ENCODE peak calls at places on chromosomes 1 and 21, in eight cellular contexts. Z, P, V, X, Y, M, J and C are unnamed samples.

GRCh38 chr1:206895837-206896242 is 1.4 kb upstream of the IL24 start:
- DNase-seq in P (peak), Z (no peak), J (peak), M (peak), V (no peak), X (no peak), Y (peak), C (peak)

GRCh38 chr1:40508375-40509341 is at the start of gene EXO5:
- DNase-seq in J (peak), V (peak), Y (peak), Z (peak), P (peak), M (peak), X (peak), C (peak)

GRCh38 chr1:163571950-163572349 is 250.2 kb downstream of the NUF2 start:
- DNase-seq in V (no peak), Z (no peak), Y (no peak), P (no peak), M (no peak), X (no peak), J (no peak), C (no peak)

GRCh38 chr21:28671549-28672195 is 321.0 kb downstream of the LTN1 start:
- DNase-seq in P (no peak), J (peak), V (no peak), M (peak), X (no peak), Z (no peak), Y (no peak), C (peak)

GRCh38 chr1:246784621-246785535 is 60.7 kb downstream of the SCCPDH start:
- DNase-seq in Z (no peak), Y (no peak), X (no peak), V (no peak), M (peak), P (no peak), J (peak), C (peak)

GRCh38 chr1:16208270-16208987 is 4.0 kb downstream of the ARHGEF19 start:
- DNase-seq in M (peak), X (no peak), P (no peak), Z (no peak), J (peak), V (no peak), Y (peak), C (no peak)

GRCh38 chr1:52204696-52205095 is 62.8 kb downstream of the ZFYVE9 start:
- DNase-seq in J (no peak), P (no peak), Y (no peak), M (no peak), V (no peak), Z (no peak), X (no peak), C (no peak)

GRCh38 chr21:33949516-33950424 is 34.2 kb upstream of the ATP5PO start:
- DNase-seq in Z (no peak), Y (no peak), X (no peak), M (no peak), V (no peak), J (no peak), P (no peak), C (no peak)

GRCh38 chr1:27816921-27817630 is 13.5 kb upstream of the PPP1R8 start:
- DNase-seq in P (no peak), X (no peak), J (peak), Y (no peak), V (no peak), M (peak), Z (no peak), C (peak)

GRCh38 chr1:14626869-14627607 is 28.6 kb downstream of the KAZN start:
- DNase-seq in Y (no peak), J (no peak), P (no peak), M (no peak), X (no peak), V (no peak), Z (no peak), C (peak)

GRCh38 chr1:185483647-185484450 is 166.8 kb upstream of the IVNS1ABP start:
- DNase-seq in J (peak), Y (peak), P (no peak), X (peak), V (no peak), Z (no peak), M (peak), C (peak)

GRCh38 chr1:229068266-229069043 is 202.5 kb upstream of the RAB4A start:
- DNase-seq in P (no peak), Y (no peak), J (no peak), X (no peak), V (no peak), Z (no peak), M (peak), C (no peak)

GRCh38 chr1:65429078-65429477 is 8.6 kb downstream of the LEPR start:
- DNase-seq in V (no peak), Z (no peak), M (no peak), Y (no peak), P (no peak), X (no peak), J (no peak), C (no peak)

GRCh38 chr1:194755241-194755953 is 1569.0 kb upstream of the B3GALT2 start:
- DNase-seq in J (no peak), V (no peak), M (no peak), P (peak), X (no peak), Y (no peak), Z (no peak), C (no peak)